ENCODE peak calls at places on chromosomes 16 and 17, in eight cellular contexts. E, C, G, Q, R, S, I and B are unnamed samples.

GRCh38 chr16:28187595-28188004 is 24.2 kb downstream of the XPO6 start:
- DNase-seq in E (no peak), C (no peak), G (no peak), Q (no peak), R (no peak), S (no peak), I (no peak), B (no peak)

GRCh38 chr17:9109933-9110332 is 88.6 kb downstream of the NTN1 start:
- DNase-seq in E (no peak), C (peak; percentile 9), G (no peak), Q (no peak), R (no peak), S (no peak), I (no peak), B (no peak)

GRCh38 chr17:63293310-63293709 is 152.8 kb downstream of the CYB561 start:
- DNase-seq in E (peak; percentile 43), C (no peak), G (peak; percentile 70), Q (no peak), R (no peak), S (no peak), I (no peak), B (no peak)

GRCh38 chr16:44655-45054 is 8.8 kb downstream of the POLR3K start:
- DNase-seq in E (no peak), C (no peak), G (no peak), Q (no peak), R (no peak), S (no peak), I (no peak), B (no peak)

GRCh38 chr16:75252946-75253911 is 1.8 kb upstream of the BCAR1 start:
- DNase-seq in E (peak; percentile 89), C (peak; percentile 75), G (peak; percentile 54), Q (no peak), R (no peak), S (no peak), I (peak; percentile 96), B (peak; percentile 28)

GRCh38 chr16:89956511-89957213 is 8.1 kb downstream of the DEF8 start:
- DNase-seq in E (no peak), C (no peak), G (no peak), Q (no peak), R (no peak), S (no peak), I (no peak), B (no peak)

GRCh38 chr17:45228985-45229517 is 7.4 kb downstream of the FMNL1 start:
- DNase-seq in E (peak; percentile 97), C (peak; percentile 87), G (peak; percentile 94), Q (peak; percentile 79), R (peak; percentile 87), S (peak; percentile 70), I (peak; percentile 74), B (peak; percentile 92)

GRCh38 chr17:81246343-81246670 is 7.2 kb downstream of the NDUFAF8 start:
- DNase-seq in E (no peak), C (no peak), G (no peak), Q (no peak), R (no peak), S (no peak), I (no peak), B (no peak)

GRCh38 chr16:14249291-14250032 is 178.3 kb downstream of the MRTFB start:
- DNase-seq in E (peak; percentile 32), C (no peak), G (peak; percentile 40), Q (peak; percentile 27), R (peak; percentile 43), S (peak; percentile 39), I (no peak), B (no peak)

GRCh38 chr16:23706439-23706838 is 6.6 kb downstream of the ERN2 start:
- DNase-seq in E (no peak), C (no peak), G (peak; percentile 13), Q (no peak), R (no peak), S (no peak), I (no peak), B (no peak)